ENCODE peak calls at places on chromosomes 5 and 9, in six cellular contexts. A, P, V, E, F and B are unnamed samples.

GRCh38 chr9:130209422-130209821 is 37.2 kb downstream of the NCS1 start:
- DNase-seq in A (no peak), P (no peak), V (no peak), E (no peak), F (no peak), B (no peak)

GRCh38 chr5:111229871-111230812 is 6.0 kb downstream of the CAMK4 start:
- DNase-seq in A (no peak), P (no peak), V (no peak), E (no peak), F (no peak), B (no peak)

GRCh38 chr5:152632380-152632779 is 227.3 kb upstream of the NMUR2 start:
- DNase-seq in A (no peak), P (no peak), V (no peak), E (no peak), F (no peak), B (no peak)

GRCh38 chr9:124810513-124811355 is 33.8 kb downstream of the OLFML2A start:
- DNase-seq in A (peak; percentile 54), P (no peak), V (no peak), E (no peak), F (no peak), B (no peak)

GRCh38 chr5:95018511-95018910 is 266.4 kb downstream of the MCTP1 start:
- DNase-seq in A (no peak), P (no peak), V (no peak), E (no peak), F (no peak), B (no peak)

GRCh38 chr5:22541037-22541436 is 312.1 kb downstream of the CDH12 start:
- DNase-seq in A (no peak), P (no peak), V (no peak), E (no peak), F (no peak), B (no peak)

GRCh38 chr5:151257731-151258715 is 5.0 kb downstream of the GM2A start:
- DNase-seq in A (no peak), P (no peak), V (no peak), E (no peak), F (no peak), B (no peak)

GRCh38 chr9:118023649-118024048 is 319.4 kb downstream of the TLR4 start:
- DNase-seq in A (no peak), P (no peak), V (no peak), E (no peak), F (no peak), B (no peak)

GRCh38 chr5:176542596-176543427 is 5.6 kb upstream of the RNF44 start:
- DNase-seq in A (peak; percentile 55), P (no peak), V (peak; percentile 37), E (no peak), F (peak; percentile 19), B (no peak)

GRCh38 chr5:1643651-1644392 is 120.1 kb upstream of the LPCAT1 start:
- DNase-seq in A (no peak), P (no peak), V (no peak), E (peak; percentile 35), F (no peak), B (no peak)

GRCh38 chr5:55657443-55657842 is 54.7 kb downstream of the SLC38A9 start:
- DNase-seq in A (no peak), P (no peak), V (no peak), E (no peak), F (no peak), B (no peak)

GRCh38 chr9:135718616-135719015 is 16.6 kb downstream of the KCNT1 start:
- DNase-seq in A (no peak), P (peak; percentile 90), V (no peak), E (no peak), F (no peak), B (no peak)

GRCh38 chr5:40680741-40681350 is 1.1 kb downstream of the PTGER4 start:
- DNase-seq in A (no peak), P (no peak), V (peak; percentile 58), E (peak; percentile 59), F (peak; percentile 32), B (no peak)

GRCh38 chr5:40681351-40682311 is 1.9 kb downstream of the PTGER4 start:
- DNase-seq in A (no peak), P (no peak), V (peak; percentile 17), E (peak; percentile 68), F (no peak), B (peak; percentile 6)

GRCh38 chr5:40683351-40683750 is 3.6 kb downstream of the PTGER4 start:
- DNase-seq in A (no peak), P (no peak), V (no peak), E (no peak), F (no peak), B (no peak)

GRCh38 chr5:40679998-40680681 is 425 bp downstream of the PTGER4 start:
- DNase-seq in A (no peak), P (no peak), V (peak; percentile 28), E (no peak), F (no peak), B (no peak)

DNA sequence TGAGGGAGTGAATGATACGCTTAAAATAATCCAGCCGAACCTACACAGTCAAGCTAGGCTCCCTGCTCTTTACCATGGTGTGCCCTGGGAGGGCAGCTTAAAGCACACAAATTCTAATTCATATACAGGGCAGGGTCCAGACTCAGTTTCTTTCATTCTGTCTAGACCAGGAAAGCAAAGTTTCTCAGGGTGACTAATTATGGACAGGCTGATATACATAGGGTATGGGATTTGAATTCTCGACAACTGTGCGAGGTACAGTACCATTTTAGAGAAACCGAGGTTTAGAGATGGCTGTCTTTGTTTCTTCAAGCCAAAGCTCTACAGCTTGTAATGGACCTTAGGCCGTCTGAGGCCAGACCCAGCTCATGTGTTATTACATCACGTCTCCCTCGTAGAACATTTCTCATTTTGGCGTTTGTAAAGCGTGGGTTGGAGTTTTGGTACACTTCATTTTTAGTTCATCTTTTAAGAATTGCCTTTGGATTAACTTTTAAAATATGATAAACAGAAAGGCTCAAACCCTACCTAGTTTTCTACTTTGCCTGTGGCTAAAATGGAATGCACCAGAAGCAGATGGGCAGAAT is 2.8 kb downstream of the PTGER4 start:
- DNase-seq in A (no peak), P (no peak), V (no peak), E (no peak), F (no peak), B (no peak)
- H3K27ac ChIP-seq in A (no peak overlapping the region), P (no peak overlapping the region), V (peak overlapping the region; percentile 77), E (peak overlapping the region; percentile 73), F (peak overlapping the region; percentile 92), B (no peak overlapping the region)

DNA sequence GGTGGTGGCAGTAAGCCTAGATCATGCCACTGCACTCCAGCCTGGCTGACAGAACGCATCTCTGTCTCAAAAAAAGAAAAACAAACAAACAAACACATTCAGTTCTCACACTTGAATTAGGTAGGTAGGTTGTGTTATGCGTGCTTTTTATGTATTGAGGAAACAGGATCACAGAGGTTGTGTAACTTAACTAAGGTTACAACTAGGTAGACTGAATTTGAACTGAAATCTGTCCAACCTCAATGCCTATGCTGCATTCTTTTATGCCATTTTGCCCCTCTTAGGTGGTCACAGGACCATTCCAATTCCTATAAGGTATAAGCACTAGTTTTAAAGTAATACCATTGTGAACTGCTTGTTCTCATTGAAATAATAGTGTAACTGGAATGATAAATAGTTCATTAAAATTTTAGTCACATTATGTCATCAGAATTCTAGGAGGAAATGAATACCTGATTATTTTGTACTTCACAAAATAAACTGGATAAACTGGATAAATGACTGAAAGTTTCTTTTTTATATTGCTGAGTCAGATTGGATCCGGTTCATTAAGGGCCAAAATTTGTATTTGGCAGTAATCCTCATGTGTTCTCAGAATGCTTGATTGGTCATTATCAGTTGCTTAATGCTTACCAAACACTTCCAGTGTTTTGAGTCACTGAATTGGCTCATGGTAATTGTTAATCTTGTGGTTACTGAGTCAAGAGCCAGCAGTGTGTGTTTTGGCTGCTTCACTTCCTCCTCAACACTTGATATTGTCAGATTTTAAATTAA is 7.1 kb downstream of the UBAP1 start:
- DNase-seq in A (no peak), P (peak; percentile 21), V (no peak), E (no peak), F (no peak), B (no peak)
- H3K27ac ChIP-seq in A (no peak overlapping the region), P (peak overlapping the region; percentile 63), V (no peak overlapping the region), E (peak overlapping the region; percentile 86), F (no peak overlapping the region), B (peak overlapping the region; percentile 9)

GRCh38 chr9:127540664-127541041 is 71.4 kb upstream of the STXBP1 start:
- DNase-seq in A (no peak), P (no peak), V (no peak), E (no peak), F (no peak), B (no peak)

GRCh38 chr9:127541176-127541575 is 70.9 kb upstream of the STXBP1 start:
- DNase-seq in A (no peak), P (no peak), V (no peak), E (no peak), F (no peak), B (no peak)

GRCh38 chr9:127538849-127539258 is 73.2 kb upstream of the STXBP1 start:
- DNase-seq in A (no peak), P (no peak), V (no peak), E (no peak), F (no peak), B (no peak)

GRCh38 chr9:127539259-127539981 is 72.7 kb upstream of the STXBP1 start:
- DNase-seq in A (no peak), P (no peak), V (no peak), E (no peak), F (no peak), B (no peak)

DNA sequence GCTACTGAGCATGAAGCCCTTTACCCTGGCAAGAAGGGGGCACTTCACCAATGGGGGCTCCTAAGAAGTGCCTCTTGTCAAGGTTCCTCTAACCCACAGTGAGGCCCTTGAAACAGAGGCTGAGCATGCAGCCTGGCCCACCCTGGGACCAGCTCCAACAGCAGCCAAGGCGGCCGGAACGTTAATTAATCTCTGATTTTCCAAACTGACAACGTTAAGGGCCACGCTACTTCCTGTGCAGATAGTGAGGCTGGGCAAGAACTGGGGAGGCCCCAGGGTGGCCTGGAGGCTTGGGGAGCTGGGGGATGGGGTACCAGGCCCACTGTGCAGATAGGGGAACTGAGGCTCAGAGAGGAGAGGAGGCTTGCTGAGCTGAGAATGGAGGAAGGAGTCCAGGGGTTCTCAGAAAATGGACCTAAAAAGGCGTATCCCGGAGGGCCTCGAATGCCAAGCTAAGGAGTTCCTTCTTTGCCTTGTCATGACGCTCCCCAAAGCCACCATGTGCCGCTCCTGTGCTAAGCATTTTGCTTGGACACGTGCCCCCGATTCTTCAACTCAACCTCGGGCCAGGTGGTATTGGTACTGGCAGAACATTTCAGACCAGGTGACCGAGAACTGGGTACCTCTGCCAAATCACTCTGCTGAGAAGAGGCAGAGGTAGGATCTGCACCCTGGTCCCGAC is 72.0 kb upstream of the STXBP1 start:
- DNase-seq in A (no peak), P (no peak), V (no peak), E (no peak), F (no peak), B (no peak)
- H3K27ac ChIP-seq in A (no peak overlapping the region), P (peak overlapping the region; percentile 84), V (peak overlapping the region; percentile 31), E (no peak overlapping the region), F (no peak overlapping the region), B (no peak overlapping the region)

DNA sequence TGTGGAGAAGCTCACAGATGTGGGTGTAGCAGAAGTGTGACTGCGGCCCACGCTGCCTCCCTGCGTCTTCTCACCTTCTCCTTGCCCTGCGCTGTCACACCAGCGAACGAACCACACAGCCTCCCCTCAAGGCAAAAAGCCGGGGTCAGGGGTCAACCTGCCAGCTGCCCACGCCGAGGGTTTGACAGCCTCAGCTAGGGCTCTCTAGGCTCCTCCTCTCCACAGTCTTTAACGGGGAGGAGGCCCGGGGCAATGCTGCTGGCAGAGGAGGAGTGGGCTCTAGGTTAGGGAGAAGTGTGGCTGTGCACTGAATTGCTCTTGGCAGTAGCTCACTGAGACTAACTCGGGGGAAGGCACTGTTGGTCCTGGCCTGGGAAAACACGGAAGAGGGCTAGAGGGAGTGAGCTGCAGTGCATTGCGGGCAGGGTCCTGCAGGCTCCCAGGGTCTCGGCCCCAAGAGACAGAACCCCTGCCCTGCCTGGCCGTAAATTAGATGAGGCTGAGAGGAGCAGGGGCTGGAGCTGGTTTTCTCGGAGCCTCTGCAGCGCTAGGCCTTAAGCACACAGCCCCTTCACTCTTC is 4.2 kb upstream of the TRIM52 start:
- DNase-seq in A (no peak), P (no peak), V (no peak), E (no peak), F (no peak), B (no peak)
- H3K27ac ChIP-seq in A (no peak overlapping the region), P (no peak overlapping the region), V (no peak overlapping the region), E (no peak overlapping the region), F (no peak overlapping the region), B (no peak overlapping the region)